ENCODE peak calls at places on chromosome X, in four cellular contexts. S, J, N and V are unnamed samples.
A peak's percentile ranks its signal among the peaks of the same experiment; 100 is the strongest.

GRCh38 chrX:257681-258289 is 23.4 kb upstream of the PLCXD1 start:
- DNase-seq in N (no peak), J (no peak), S (no peak), V (no peak)

GRCh38 chrX:30504309-30504708 is 73.3 kb downstream of the TASL start:
- DNase-seq in S (no peak), N (no peak), J (no peak), V (no peak)

GRCh38 chrX:114626323-114626722 is 42.4 kb downstream of the HTR2C start:
- DNase-seq in N (no peak), S (no peak), J (no peak), V (no peak)

GRCh38 chrX:41889317-41890025 is 33.9 kb downstream of the CASK start:
- DNase-seq in J (no peak), S (no peak), N (no peak), V (no peak)

GRCh38 chrX:809081-809480 is 178.5 kb downstream of the SHOX start:
- DNase-seq in N (no peak), S (no peak), J (no peak), V (no peak)

GRCh38 chrX:152641996-152642395 is 4.3 kb downstream of the GABRQ start:
- DNase-seq in J (no peak), S (no peak), N (no peak), V (no peak)

GRCh38 chrX:13115457-13115856 is 71.0 kb upstream of the FAM9C start:
- DNase-seq in S (no peak), N (no peak), J (no peak), V (no peak)

GRCh38 chrX:44043496-44043895 is 70.3 kb upstream of the NDP start:
- DNase-seq in N (no peak), S (no peak), J (no peak), V (no peak)

GRCh38 chrX:20530319-20530979 is 263.7 kb upstream of the RPS6KA3 start:
- DNase-seq in N (peak; percentile 16), J (peak; percentile 22), S (peak; percentile 50), V (no peak)

GRCh38 chrX:80216086-80216485 is 201.5 kb downstream of the TBX22 start:
- DNase-seq in S (no peak), J (no peak), N (no peak), V (no peak)

GRCh38 chrX:110412971-110413726 is 54.5 kb downstream of the RTL9 start:
- DNase-seq in N (peak; percentile 45), J (peak; percentile 39), S (peak; percentile 70), V (peak; percentile 75)